ENCODE peak calls at places on chromosome X, in four cellular contexts. I is HepG2, Z is GM12878, M is A549. E is an unnamed sample.

GRCh38 chrX:8358302-8358701 is 106.3 kb upstream of the VCX3B start:
- DNase-seq in I (no peak), Z (no peak), M (no peak), E (no peak)

GRCh38 chrX:124349054-124349453 is 2.7 kb downstream of the SH2D1A start:
- DNase-seq in I (no peak), Z (no peak), M (no peak), E (peak)

GRCh38 chrX:124764354-124764753 is 418.0 kb downstream of the SH2D1A start:
- DNase-seq in I (no peak), Z (no peak), M (no peak), E (no peak)

GRCh38 chrX:115989686-115990085 is 180.9 kb upstream of the AGTR2 start:
- DNase-seq in I (no peak), Z (no peak), M (no peak), E (no peak)

GRCh38 chrX:71650333-71650969 is 16.9 kb upstream of the LOC101059915 start:
- DNase-seq in I (peak), Z (no peak), M (peak), E (no peak)

GRCh38 chrX:63503541-63503940 is 152.4 kb upstream of the SPIN4 start:
- DNase-seq in I (no peak), Z (no peak), M (peak), E (no peak)

GRCh38 chrX:9595131-9595530 is 130.3 kb downstream of the TBL1X start:
- DNase-seq in I (no peak), Z (no peak), M (no peak), E (no peak)

GRCh38 chrX:56733459-56734046 is 4.5 kb downstream of the NBDY start:
- DNase-seq in I (peak), Z (no peak), M (peak), E (peak)

GRCh38 chrX:153590961-153591956 is 7.7 kb downstream of the CCNQ start:
- DNase-seq in I (no peak), Z (no peak), M (no peak), E (no peak)

GRCh38 chrX:151543706-151544105 is 19.8 kb upstream of the PASD1 start:
- DNase-seq in I (peak), Z (no peak), M (peak), E (no peak)

GRCh38 chrX:35919536-35920309 is at the start of gene CFAP47:
- DNase-seq in I (no peak), Z (no peak), M (peak), E (no peak)

GRCh38 chrX:27619975-27620374 is 29.8 kb downstream of the DCAF8L2 start:
- DNase-seq in I (peak), Z (no peak), M (peak), E (no peak)

GRCh38 chrX:138908577-138908976 is 197.1 kb upstream of the FGF13 start:
- DNase-seq in I (no peak), Z (no peak), M (no peak), E (no peak)

GRCh38 chrX:101488796-101489195 is 3.5 kb downstream of the ARMCX4 start:
- DNase-seq in I (no peak), Z (no peak), M (no peak), E (no peak)

GRCh38 chrX:42732506-42732905 is 45.5 kb downstream of the PPP1R2C start:
- DNase-seq in I (no peak), Z (no peak), M (no peak), E (no peak)

GRCh38 chrX:154135458-154136229 is 8.4 kb upstream of the OPN1LW start:
- DNase-seq in I (no peak), Z (no peak), M (no peak), E (no peak)

GRCh38 chrX:5876984-5877655 is 351.5 kb downstream of the NLGN4X start:
- DNase-seq in I (peak), Z (no peak), M (peak), E (no peak)

GRCh38 chrX:13167444-13168207 is 123.2 kb upstream of the FAM9C start:
- DNase-seq in I (no peak), Z (no peak), M (no peak), E (no peak)

GRCh38 chrX:16825306-16826035 is 39.2 kb downstream of the TXLNG start:
- DNase-seq in I (peak), Z (no peak), M (peak), E (no peak)

GRCh38 chrX:153967536-153968214 is 3.9 kb downstream of the HCFC1 start:
- DNase-seq in I (no peak), Z (no peak), M (no peak), E (no peak)

GRCh38 chrX:110992611-110993010 is 103.4 kb upstream of the PAK3 start:
- DNase-seq in I (peak), Z (no peak), M (peak), E (peak)

GRCh38 chrX:115367455-115367854 is 77.9 kb downstream of the LUZP4 start:
- DNase-seq in I (no peak), Z (no peak), M (no peak), E (no peak)

GRCh38 chrX:41655631-41656030 is 33.1 kb upstream of the GPR34 start:
- DNase-seq in I (no peak), Z (no peak), M (peak), E (no peak)

GRCh38 chrX:68238568-68238967 is 194.7 kb downstream of the OPHN1 start:
- DNase-seq in I (no peak), Z (no peak), M (peak), E (no peak)

GRCh38 chrX:153392642-153393321 is 8.4 kb downstream of the PNMA6E start:
- DNase-seq in I (no peak), Z (no peak), M (no peak), E (no peak)

GRCh38 chrX:69277961-69278795 is 112.9 kb upstream of the PJA1 start:
- DNase-seq in I (no peak), Z (no peak), M (no peak), E (no peak)

GRCh38 chrX:320126-320783 is 1.7 kb upstream of the GTPBP6 start:
- DNase-seq in I (no peak), Z (no peak), M (no peak), E (no peak)

GRCh38 chrX:142483965-142484364 is 278.9 kb upstream of the MAGEC2 start:
- DNase-seq in I (no peak), Z (no peak), M (no peak), E (no peak)

GRCh38 chrX:154010330-154011087 is 9.2 kb downstream of the IRAK1 start:
- DNase-seq in I (peak), Z (no peak), M (peak), E (no peak)

GRCh38 chrX:137926090-137926489 is 360.2 kb downstream of the ZIC3 start:
- DNase-seq in I (no peak), Z (no peak), M (peak), E (no peak)

GRCh38 chrX:74585766-74586165 is 28.7 kb downstream of the RLIM start:
- DNase-seq in I (no peak), Z (no peak), M (no peak), E (no peak)

GRCh38 chrX:14673764-14674163 is 144.4 kb downstream of the GLRA2 start:
- DNase-seq in I (peak), Z (peak), M (peak), E (no peak)

GRCh38 chrX:130055103-130055502 is 55.2 kb downstream of the ELF4 start:
- DNase-seq in I (no peak), Z (no peak), M (no peak), E (no peak)

GRCh38 chrX:136273986-136274385 is 22.8 kb upstream of the MAP7D3 start:
- DNase-seq in I (no peak), Z (no peak), M (no peak), E (no peak)
- TF ChIP-seq JUNB in I (no peak), Z (no peak), M (no peak), E (no peak)

GRCh38 chrX:119273807-119274192 is 37.7 kb downstream of the PGRMC1 start:
- DNase-seq in I (no peak), Z (no peak), M (no peak), E (no peak)

DNA sequence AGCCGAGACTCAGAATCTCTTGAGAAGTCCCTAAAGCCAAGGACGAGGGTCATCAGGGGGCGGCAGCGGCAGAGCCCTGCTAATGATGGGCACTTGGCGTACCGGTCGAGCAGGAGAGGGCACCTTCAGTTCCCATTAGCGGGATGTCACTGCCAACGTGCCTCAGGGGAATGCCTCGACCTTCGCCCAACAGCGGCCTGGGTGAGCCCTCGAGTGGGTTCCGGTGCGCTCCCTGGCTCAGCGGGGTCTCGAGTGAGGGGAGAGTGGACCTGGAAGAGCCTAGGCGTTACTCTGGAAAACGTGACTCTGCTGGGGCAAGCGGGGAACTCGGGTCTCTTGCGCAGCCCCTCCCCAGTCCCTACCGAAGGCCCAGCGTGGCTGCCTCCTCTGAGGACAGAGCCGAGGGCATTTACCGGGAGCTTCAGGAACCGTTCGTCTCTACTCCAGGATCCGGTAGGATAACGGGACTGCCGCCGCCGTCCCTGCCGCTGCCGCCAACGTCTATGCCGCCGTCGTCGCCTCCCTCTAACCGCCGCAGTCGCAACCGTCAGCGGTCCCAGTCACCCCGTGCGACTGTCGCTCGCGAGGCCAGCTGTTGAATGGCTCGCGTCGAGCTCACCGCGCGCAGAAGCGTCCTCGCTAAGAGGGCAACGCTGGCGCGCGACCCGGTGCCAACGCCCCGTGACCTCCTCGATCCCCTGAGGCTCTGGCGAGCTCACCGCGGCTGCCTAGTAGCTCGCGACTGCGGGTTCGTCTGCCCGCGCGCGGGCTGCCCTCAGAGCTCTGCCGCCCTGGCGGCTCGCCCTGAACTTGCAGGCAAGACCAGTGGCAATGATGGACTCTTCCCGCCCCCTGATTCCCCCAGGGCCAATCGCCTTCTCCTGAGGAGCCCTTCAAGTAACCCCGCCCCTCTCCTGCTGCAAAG is 37.1 kb downstream of the PGRMC1 start:
- DNase-seq in I (no peak), Z (no peak), M (no peak), E (peak)
- TF ChIP-seq CTCF in I (no peak), Z (no peak), M (no peak), E (no peak)

GRCh38 chrX:135652602-135653001 is 60.8 kb upstream of the CT45A1 start:
- DNase-seq in I (no peak), Z (no peak), M (no peak), E (no peak)
- TF ChIP-seq KDM1A in I (no peak), Z (no peak), M (no peak), E (no peak)

GRCh38 chrX:145393702-145394235 is 146.5 kb downstream of the SPANXN1 start:
- DNase-seq in I (no peak), Z (no peak), M (no peak), E (no peak)
- TF ChIP-seq JUNB in I (no peak), Z (no peak), M (no peak), E (no peak)

DNA sequence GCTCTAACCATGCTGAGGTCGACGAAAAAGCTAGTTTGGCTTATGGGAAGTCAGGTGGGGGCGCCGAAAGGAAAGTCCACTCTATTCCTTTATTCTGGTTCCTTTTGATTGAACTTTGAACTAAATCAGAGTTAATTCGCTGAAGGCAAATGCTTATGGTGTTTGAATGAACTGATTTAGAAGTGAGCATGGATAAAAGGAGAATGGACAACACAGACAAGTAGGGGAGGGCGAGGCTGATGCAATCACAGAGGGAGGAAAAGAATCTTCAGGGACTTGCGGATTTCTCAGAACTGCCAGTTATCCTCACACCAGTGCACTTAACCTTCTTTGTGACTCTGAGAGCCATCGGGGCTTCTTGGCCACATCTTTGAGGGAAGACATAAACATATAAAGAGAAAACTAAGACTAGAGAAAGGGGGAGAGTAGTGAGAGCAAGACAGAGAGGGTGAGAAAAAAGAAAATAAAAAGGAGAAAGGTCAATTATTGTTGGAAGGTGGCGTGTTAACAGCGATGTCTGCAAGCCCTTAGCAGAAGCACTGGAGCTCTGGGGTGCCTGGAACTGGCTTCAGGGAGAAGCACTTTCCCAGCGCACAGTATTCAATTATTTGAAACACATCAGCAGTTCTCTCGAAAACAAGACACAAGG is 79.6 kb upstream of the PLAC1 start:
- DNase-seq in I (no peak), Z (no peak), M (no peak), E (peak)
- TF ChIP-seq CTCF in I (no peak), Z (no peak), M (no peak), E (no peak)

GRCh38 chrX:47664737-47665136 is 5.8 kb upstream of the UXT start:
- DNase-seq in I (peak), Z (no peak), M (no peak), E (peak)
- TF ChIP-seq KDM1A in I (no peak), Z (no peak), M (no peak), E (peak)

GRCh38 chrX:147738260-147738659 is 173.5 kb upstream of the FMR1 start:
- DNase-seq in I (no peak), Z (no peak), M (no peak), E (no peak)
- TF ChIP-seq JUNB in I (no peak), Z (no peak), M (no peak), E (no peak)

DNA sequence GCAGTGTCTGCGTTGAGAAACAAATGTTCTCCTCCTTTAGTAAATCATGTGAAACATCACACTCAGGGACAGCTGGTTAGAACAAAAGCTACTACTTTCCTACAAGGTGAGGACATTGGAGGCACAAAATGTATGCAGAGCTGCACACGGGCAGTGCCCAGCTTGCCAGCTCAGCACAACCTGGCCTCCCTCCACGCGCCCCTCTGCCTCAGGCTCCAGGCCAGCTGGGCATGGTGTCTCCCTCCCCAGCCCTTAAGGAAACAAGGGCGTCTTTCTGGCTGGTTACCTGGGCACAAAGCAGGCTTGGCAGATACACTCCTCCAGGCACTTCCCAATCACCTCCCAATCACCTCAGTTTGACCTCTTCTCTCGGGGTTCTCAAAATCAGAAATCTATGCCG is 79.3 kb upstream of the ATP6AP2 start:
- DNase-seq in I (no peak), Z (no peak), M (no peak), E (no peak)
- TF ChIP-seq CTCF in I (no peak), Z (no peak), M (no peak), E (no peak)